ENCODE peak calls at places on chromosomes 7 and 10, in eight cellular contexts. M is ascending aorta; X is cerebellar cortex; S is gastrocnemius medialis; V is NCI-H2081; N is ELR; B is choroid plexus epithelial cell; Q is activated CD4-positive, alpha-beta T cell treated with anti-CD3 and anti-CD28 coated beads for 4 hours. R is an unnamed sample.

GRCh38 chr10:67385566-67385965 is 310.4 kb downstream of the CTNNA3 start:
- DNase-seq in M (no peak), X (no peak), S (no peak), V (no peak), N (no peak), B (no peak), Q (no peak), R (no peak)

GRCh38 chr10:93412801-93413200 is 69.3 kb downstream of the MYOF start:
- DNase-seq in M (no peak), X (no peak), S (no peak), V (no peak), N (no peak), B (no peak), Q (no peak), R (no peak)

GRCh38 chr10:3348561-3348960 is 176.0 kb upstream of the PITRM1 start:
- DNase-seq in M (no peak), X (no peak), S (no peak), V (no peak), N (no peak), B (no peak), Q (no peak), R (no peak)

GRCh38 chr10:28328346-28328745 is 25.5 kb upstream of the MPP7 start:
- DNase-seq in M (no peak), X (no peak), S (no peak), V (no peak), N (no peak), B (no peak), Q (no peak), R (no peak)

GRCh38 chr7:16212610-16213009 is 208.7 kb downstream of the CRPPA start:
- DNase-seq in M (no peak), X (no peak), S (no peak), V (no peak), N (no peak), B (no peak), Q (no peak), R (peak; percentile 10)

GRCh38 chr7:64630496-64630895 is 35.4 kb upstream of the ZNF107 start:
- DNase-seq in M (no peak), X (peak; percentile 26), S (no peak), V (no peak), N (peak; percentile 40), B (peak; percentile 57), Q (no peak), R (peak; percentile 17)

GRCh38 chr7:138297526-138297925 is 162.5 kb upstream of the TRIM24 start:
- DNase-seq in M (no peak), X (no peak), S (no peak), V (no peak), N (no peak), B (no peak), Q (no peak), R (no peak)

GRCh38 chr7:106959753-106960152 is 84.8 kb upstream of the PRKAR2B start:
- DNase-seq in M (no peak), X (no peak), S (no peak), V (no peak), N (peak; percentile 10), B (no peak), Q (no peak), R (peak; percentile 13)

GRCh38 chr10:61961278-61961677 is 59.8 kb downstream of the ARID5B start:
- DNase-seq in M (no peak), X (no peak), S (no peak), V (no peak), N (no peak), B (no peak), Q (no peak), R (no peak)

GRCh38 chr10:58515296-58515956 is 2.8 kb downstream of the BICC1 start:
- DNase-seq in M (no peak), X (no peak), S (no peak), V (no peak), N (peak; percentile 20), B (no peak), Q (no peak), R (peak; percentile 58)

GRCh38 chr10:51272580-51272979 is 198.3 kb downstream of the PRKG1 start:
- DNase-seq in M (no peak), X (no peak), S (no peak), V (no peak), N (no peak), B (no peak), Q (no peak), R (no peak)

GRCh38 chr7:28483112-28483511 is 70.8 kb downstream of the CREB5 start:
- DNase-seq in M (no peak), X (no peak), S (no peak), V (no peak), N (no peak), B (no peak), Q (no peak), R (peak; percentile 10)

GRCh38 chr10:71344154-71344915 is 25.3 kb downstream of the SLC29A3 start:
- DNase-seq in M (no peak), X (no peak), S (no peak), V (no peak), N (no peak), B (no peak), Q (no peak), R (no peak)

GRCh38 chr7:120760851-120761250 is 97.1 kb downstream of the TSPAN12 start:
- DNase-seq in M (no peak), X (no peak), S (no peak), V (no peak), N (no peak), B (no peak), Q (no peak), R (no peak)

GRCh38 chr10:98349508-98349922 is 65.5 kb downstream of the PYROXD2 start:
- DNase-seq in M (no peak), X (no peak), S (peak; percentile 61), V (no peak), N (peak; percentile 91), B (peak; percentile 100), Q (no peak), R (peak; percentile 33)

GRCh38 chr10:13317474-13317873 is 17.6 kb upstream of the PHYH start:
- DNase-seq in M (no peak), X (no peak), S (no peak), V (no peak), N (no peak), B (peak; percentile 10), Q (no peak), R (no peak)

GRCh38 chr10:99528867-99529285 is 3.9 kb upstream of the NKX2-3 start:
- DNase-seq in M (no peak), X (no peak), S (no peak), V (no peak), N (no peak), B (no peak), Q (no peak), R (no peak)

GRCh38 chr7:141160246-141160855 is 86.5 kb downstream of the TMEM178B start:
- DNase-seq in M (no peak), X (no peak), S (no peak), V (no peak), N (no peak), B (no peak), Q (no peak), R (no peak)

GRCh38 chr7:157801109-157801508 is 464.3 kb downstream of the DNAJB6 start:
- DNase-seq in M (no peak), X (no peak), S (no peak), V (no peak), N (no peak), B (no peak), Q (no peak), R (no peak)

GRCh38 chr10:7792541-7792940 is 4.6 kb downstream of the ATP5F1C start:
- DNase-seq in M (no peak), X (no peak), S (no peak), V (no peak), N (peak; percentile 34), B (no peak), Q (no peak), R (peak; percentile 10)

GRCh38 chr7:138089080-138089901 is 13.0 kb downstream of the AKR1D1 start:
- DNase-seq in M (no peak), X (no peak), S (no peak), V (no peak), N (peak; percentile 57), B (peak; percentile 58), Q (no peak), R (peak; percentile 77)

R was measured in PC-3.